ENCODE peak calls at places on chromosomes 3 and 15, in seven cellular contexts. L is Peyer's patch, U is ovary, C is fibroblast of lung, T is A549, R is sigmoid colon, W is heart right ventricle. N is an unnamed sample. For H3K4me1, the result is how much of the 10 kb centered on the place peaks cover.

GRCh38 chr15:76190767-76191538 is 120.3 kb downstream of the ETFA start:
- DNase-seq in R (peak), W (peak), U (peak), C (peak), T (peak), L (peak), N (peak)

GRCh38 chr3:59257506-59257905 is 207.7 kb upstream of the CFAP20DC start:
- DNase-seq in L (no peak), C (no peak), T (no peak), W (no peak), R (no peak), U (no peak), N (no peak)

GRCh38 chr15:72820278-72820677 is 36.7 kb upstream of the ADPGK start:
- DNase-seq in W (no peak), L (no peak), U (no peak), R (no peak), T (no peak), C (no peak), N (no peak)

GRCh38 chr3:184525337-184526157 is 36.0 kb upstream of the EPHB3 start:
- DNase-seq in L (no peak), W (no peak), T (no peak), U (peak), R (no peak), C (no peak), N (peak)

GRCh38 chr3:76063019-76063418 is 277.7 kb upstream of the ZNF717 start:
- DNase-seq in W (no peak), T (no peak), R (no peak), C (peak), L (no peak), U (no peak), N (peak)

GRCh38 chr15:90270502-90271150 is 5.2 kb downstream of the NGRN start:
- DNase-seq in W (no peak), T (no peak), C (no peak), L (no peak), U (no peak), R (no peak), N (no peak)

GRCh38 chr3:13495921-13496723 is 16.0 kb downstream of the HDAC11 start:
- DNase-seq in L (peak), R (peak), T (peak), C (peak), U (peak), W (peak), N (peak)

GRCh38 chr15:42194502-42194901 is 13.6 kb downstream of the VPS39 start:
- DNase-seq in T (no peak), W (no peak), R (no peak), U (no peak), C (peak), L (peak), N (peak)

GRCh38 chr3:152910211-152910610 is 75.3 kb downstream of the P2RY1 start:
- DNase-seq in U (no peak), C (peak), L (no peak), R (no peak), T (no peak), W (no peak), N (no peak)

GRCh38 chr3:50350213-50350526 is 405 bp downstream of the NPRL2 start:
- DNase-seq in R (no peak), C (no peak), L (no peak), U (no peak), W (no peak), T (no peak), N (no peak)

GRCh38 chr15:67834593-67835348 is 5.1 kb downstream of the RNU6-1 start:
- DNase-seq in T (no peak), C (no peak), U (no peak), W (no peak), L (peak), R (peak), N (no peak)

GRCh38 chr3:30623375-30623774 is 17.0 kb downstream of the TGFBR2 start:
- DNase-seq in L (no peak), W (no peak), T (no peak), U (no peak), R (no peak), C (no peak), N (no peak)
- H3K4me1 ChIP-seq in L (half or more), W (half or more), T (half or more), U (under half), R (half or more), C (under half), N (half or more)

GRCh38 chr3:150603090-150603887 is at the start of gene SELENOT:
- DNase-seq in C (peak), T (peak), W (peak), U (peak), R (peak), L (peak), N (peak)

GRCh38 chr3:150605998-150606641 is 3.0 kb downstream of the SELENOT start:
- DNase-seq in T (no peak), L (no peak), C (no peak), W (no peak), U (no peak), R (no peak), N (no peak)

GRCh38 chr3:150602426-150603089 is 563 bp upstream of the SELENOT start:
- DNase-seq in W (no peak), L (no peak), T (no peak), U (no peak), R (no peak), C (no peak), N (no peak)

GRCh38 chr3:150607267-150608065 is 4.3 kb downstream of the SELENOT start:
- DNase-seq in U (no peak), L (no peak), T (no peak), C (no peak), W (no peak), R (no peak), N (no peak)

DNA sequence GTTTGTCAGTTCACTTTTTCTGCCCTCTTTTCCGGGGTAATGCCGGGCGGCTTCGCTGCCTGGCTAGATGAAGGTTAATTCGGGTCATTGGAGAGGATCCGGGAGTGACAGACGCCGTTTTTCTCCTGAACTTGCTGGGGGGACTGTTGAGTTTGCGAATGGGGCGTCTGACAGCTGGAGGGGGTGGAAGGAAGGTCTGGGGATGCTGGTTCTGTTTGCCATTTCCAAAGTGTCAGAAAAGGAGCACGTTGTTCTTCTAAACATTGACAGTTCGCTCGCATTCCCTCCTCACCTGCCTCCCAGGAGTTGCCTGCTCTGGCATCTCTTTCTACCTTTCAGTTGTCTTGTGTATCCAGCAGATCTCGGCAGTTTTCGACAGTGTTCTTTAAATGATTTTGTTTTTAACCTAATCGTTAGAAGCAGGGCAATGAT is 783 bp downstream of the SELENOT start:
- DNase-seq in U (no peak), R (no peak), T (peak), W (no peak), C (peak), L (no peak), N (no peak)
- H3K4me1 ChIP-seq in U (under half), R (under half), T (under half), W (under half), C (under half), L (under half), N (under half)

GRCh38 chr3:171809513-171810277 is 588 bp downstream of the PLD1 start:
- DNase-seq in W (peak), R (peak), C (peak), U (peak), L (peak), T (peak), N (peak)
- H3K4me1 ChIP-seq in W (under half), R (under half), C (under half), U (under half), L (under half), T (half or more), N (half or more)

DNA sequence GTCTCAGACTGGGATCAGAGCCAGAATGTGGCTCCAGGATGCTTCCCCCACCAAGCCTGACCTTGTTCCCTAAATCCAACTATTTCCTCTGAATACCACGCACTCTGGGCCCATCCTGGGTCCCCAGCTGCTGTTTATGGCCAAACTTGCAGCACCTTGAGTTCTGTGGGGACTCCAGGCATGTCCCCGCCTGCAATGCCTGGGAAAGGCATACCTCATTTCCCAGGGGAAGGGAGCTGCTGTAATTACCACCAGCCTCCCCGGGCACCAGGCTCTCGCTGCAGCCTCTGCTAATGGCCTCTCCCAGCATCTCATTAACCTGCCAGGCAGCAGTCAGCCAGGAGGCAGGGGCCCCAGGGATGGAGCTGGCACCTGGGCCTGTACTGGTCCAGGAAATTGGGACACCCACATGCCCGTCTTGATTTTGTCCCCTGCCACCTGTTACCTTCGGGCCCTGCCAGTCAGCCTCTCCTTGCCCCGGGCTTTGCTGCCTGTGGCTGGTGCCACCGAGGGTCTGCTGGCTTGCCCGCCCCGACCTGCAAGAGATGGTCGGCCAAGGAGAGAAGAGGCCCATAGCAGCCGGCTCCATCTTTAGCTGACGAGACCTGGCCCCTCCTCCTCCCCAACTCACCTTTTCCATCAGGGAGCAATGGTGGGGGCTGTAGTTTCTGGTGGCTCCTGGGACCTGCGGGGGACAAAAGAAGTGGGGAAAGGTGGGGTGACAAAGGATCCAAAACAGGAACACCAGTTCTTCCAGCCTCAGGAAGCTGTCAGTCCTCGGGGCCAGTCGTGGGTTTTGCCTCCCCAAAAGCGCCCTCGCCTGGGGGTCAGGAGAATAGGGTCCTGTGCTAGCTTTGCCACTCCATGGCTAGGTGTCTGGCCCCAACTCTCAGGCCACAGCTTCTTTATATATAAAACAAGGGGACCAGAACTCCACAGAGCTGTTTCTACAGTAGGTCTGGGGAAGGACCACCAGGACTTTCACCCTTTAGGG is 4.3 kb downstream of the CCDC9B start:
- DNase-seq in T (no peak), U (no peak), R (no peak), L (peak), C (no peak), W (no peak), N (no peak)
- H3K4me1 ChIP-seq in T (under half), U (under half), R (half or more), L (under half), C (under half), W (half or more), N (half or more)

GRCh38 chr15:82850731-82851130 is 41.3 kb downstream of the WHAMM start:
- DNase-seq in U (no peak), L (no peak), W (no peak), R (no peak), C (no peak), T (no peak), N (peak)

GRCh38 chr15:82848201-82848993 is 39.0 kb downstream of the WHAMM start:
- DNase-seq in W (no peak), R (no peak), U (no peak), C (no peak), T (no peak), L (no peak), N (no peak)

GRCh38 chr15:82851331-82851850 is 42.0 kb downstream of the WHAMM start:
- DNase-seq in C (no peak), W (no peak), R (peak), L (peak), U (no peak), T (no peak), N (no peak)

GRCh38 chr15:82850242-82850591 is 40.8 kb downstream of the WHAMM start:
- DNase-seq in W (no peak), L (no peak), C (no peak), R (no peak), U (no peak), T (no peak), N (no peak)

DNA sequence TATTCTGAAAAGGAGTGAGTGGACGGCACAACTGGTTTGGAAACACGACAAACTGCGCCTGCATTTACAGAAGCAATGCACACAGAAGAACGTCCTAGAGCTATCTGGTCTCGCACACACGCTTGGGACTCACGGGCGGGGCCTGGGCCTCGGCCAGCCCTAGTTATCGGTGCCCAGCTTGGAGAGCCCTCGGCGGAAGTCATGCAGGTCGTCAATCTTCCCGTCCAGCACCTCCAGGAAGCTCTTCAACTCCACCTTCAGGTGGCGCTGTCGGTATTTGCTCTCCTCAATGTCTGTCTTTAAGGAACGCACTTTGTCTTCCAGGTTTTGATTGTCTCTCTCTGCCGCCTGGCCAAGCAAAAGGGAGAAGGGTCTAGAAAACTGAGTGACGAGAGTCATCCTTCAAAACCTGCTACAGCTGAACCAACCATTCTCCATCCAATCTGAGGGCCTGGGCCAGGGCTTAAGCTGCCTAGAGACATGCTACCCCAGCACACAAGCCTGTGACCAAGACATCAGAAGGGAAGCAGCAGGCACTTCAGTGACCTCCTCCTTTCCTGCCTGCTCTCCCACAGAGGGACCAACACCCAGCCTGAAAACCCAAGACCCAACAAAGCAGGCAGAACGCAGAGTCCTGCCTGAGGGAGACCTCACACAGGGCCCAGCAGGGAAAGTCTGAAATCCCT is 40.3 kb downstream of the WHAMM start:
- DNase-seq in C (peak), L (peak), W (peak), R (peak), T (peak), U (peak), N (peak)
- H3K4me1 ChIP-seq in C (under half), L (under half), W (under half), R (under half), T (under half), U (under half), N (under half)

GRCh38 chr3:66411436-66411835 is 89.4 kb downstream of the LRIG1 start:
- DNase-seq in R (peak), T (no peak), U (no peak), W (no peak), C (no peak), L (peak), N (no peak)
- H3K4me1 ChIP-seq in R (half or more), T (under half), U (under half), W (half or more), C (under half), L (under half), N (under half)

GRCh38 chr15:73937726-73938125 is 11.5 kb downstream of the LOXL1 start:
- DNase-seq in L (no peak), C (no peak), W (no peak), R (no peak), T (no peak), U (no peak), N (no peak)
- H3K4me1 ChIP-seq in L (under half), C (under half), W (under half), R (under half), T (under half), U (under half), N (half or more)

GRCh38 chr3:53028641-53029040 is 17.2 kb downstream of the SFMBT1 start:
- DNase-seq in W (no peak), L (no peak), R (no peak), T (no peak), C (no peak), U (no peak), N (no peak)

GRCh38 chr3:53027254-53027844 is 18.5 kb downstream of the SFMBT1 start:
- DNase-seq in T (no peak), C (no peak), R (no peak), U (no peak), L (no peak), W (no peak), N (no peak)

GRCh38 chr3:53030864-53031445 is 14.9 kb downstream of the SFMBT1 start:
- DNase-seq in C (no peak), L (peak), U (no peak), W (no peak), T (no peak), R (no peak), N (no peak)

GRCh38 chr3:53036063-53036619 is 9.7 kb downstream of the SFMBT1 start:
- DNase-seq in C (no peak), U (no peak), T (no peak), L (no peak), W (no peak), R (no peak), N (no peak)

GRCh38 chr3:53032609-53033008 is 13.3 kb downstream of the SFMBT1 start:
- DNase-seq in C (no peak), R (no peak), U (no peak), W (no peak), T (no peak), L (no peak), N (no peak)
- H3K4me1 ChIP-seq in C (under half), R (under half), U (under half), W (under half), T (half or more), L (under half), N (under half)

DNA sequence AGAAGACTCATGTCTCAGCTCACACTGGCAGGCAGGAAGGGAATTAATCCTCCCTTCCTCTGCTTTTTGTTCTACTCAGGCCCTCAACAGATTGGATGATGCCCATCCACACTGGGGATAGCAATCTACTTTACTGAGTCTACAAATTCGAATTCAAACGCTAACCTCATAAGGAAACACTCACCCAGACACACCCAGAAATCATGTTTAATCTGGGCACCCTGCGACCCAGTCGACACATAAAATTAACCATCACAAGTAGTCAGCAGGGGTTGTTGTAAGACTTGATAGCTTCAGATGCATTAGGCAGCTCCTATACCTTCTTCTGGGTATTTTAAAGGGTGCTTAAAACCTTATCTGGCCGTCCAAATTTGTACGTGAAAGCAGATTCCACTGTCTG is 407.4 kb upstream of the PPP2R3A start:
- DNase-seq in C (no peak), R (no peak), L (no peak), W (no peak), U (no peak), T (no peak), N (no peak)
- H3K4me1 ChIP-seq in C (under half), R (under half), L (under half), W (under half), U (under half), T (under half), N (under half)

DNA sequence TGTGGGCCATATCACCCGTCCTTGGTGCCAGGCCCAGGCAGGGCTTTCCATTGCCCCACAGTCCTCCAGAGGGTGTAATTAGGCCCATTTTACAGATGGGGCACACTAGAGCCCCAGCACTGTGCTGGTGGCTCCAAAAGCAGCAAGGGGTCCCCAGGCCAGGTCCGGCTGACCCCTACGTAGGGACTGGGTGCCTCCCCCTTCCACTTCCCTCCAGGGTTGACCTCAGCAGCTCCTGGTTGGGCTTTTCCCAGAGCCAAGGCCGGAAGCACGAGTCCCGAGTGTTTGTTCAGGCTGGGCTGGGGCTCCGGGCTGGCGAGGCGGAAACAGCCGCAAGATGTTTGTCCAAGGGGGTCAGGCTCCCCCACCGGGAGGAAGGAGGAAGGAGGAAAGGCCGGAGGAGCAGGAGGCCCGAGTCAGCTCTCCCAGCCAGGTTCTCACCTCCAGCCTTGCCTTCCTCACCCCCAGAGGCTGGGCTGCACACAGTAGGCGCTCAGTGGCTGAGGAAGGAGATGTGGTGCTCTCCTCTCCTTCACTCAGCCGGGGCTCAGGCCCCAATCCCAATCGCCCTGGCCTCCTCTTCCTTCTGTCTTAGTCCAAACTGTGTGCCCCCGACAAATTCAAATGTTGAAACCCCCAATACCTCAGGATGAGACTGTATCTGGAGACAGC is 17.1 kb upstream of the PLXND1 start:
- DNase-seq in W (peak), R (peak), L (peak), C (no peak), T (no peak), U (peak), N (no peak)
- H3K4me1 ChIP-seq in W (half or more), R (under half), L (under half), C (under half), T (under half), U (under half), N (under half)